ENCODE peak calls at places on chromosomes 6 and 20, in six cellular contexts. E is esophagus muscularis mucosa, N is cardiac fibroblast, P is fibroblast of mammary gland, V is neural progenitor cell, C is fibroblast of lung. W is an unnamed sample.

GRCh38 chr6:56314683-56315523 is 67.5 kb upstream of the COL21A1 start:
- DNase-seq in E (no peak), V (peak; percentile 58), N (peak; percentile 72), C (peak; percentile 56), P (peak; percentile 56), W (peak; percentile 63)

GRCh38 chr6:35044771-35045275 is 96.3 kb downstream of the TCP11 start:
- DNase-seq in P (peak; percentile 38), E (no peak), C (no peak), V (no peak), N (peak; percentile 61), W (no peak)

GRCh38 chr6:29005183-29005885 is at the start of gene ZNF311:
- DNase-seq in C (peak; percentile 81), E (no peak), V (peak; percentile 34), P (peak; percentile 74), N (peak; percentile 80), W (peak; percentile 64)

GRCh38 chr6:72631480-72631879 is 9.6 kb downstream of the KCNQ5 start:
- DNase-seq in P (peak; percentile 47), E (no peak), C (no peak), V (no peak), N (no peak), W (peak; percentile 17)

GRCh38 chr6:68572525-68572924 is 62.6 kb upstream of the ADGRB3 start:
- DNase-seq in E (no peak), V (peak; percentile 63), C (peak; percentile 33), N (peak; percentile 38), P (peak; percentile 12), W (peak; percentile 11)

GRCh38 chr6:21754891-21755290 is 161.3 kb downstream of the SOX4 start:
- DNase-seq in V (no peak), C (peak; percentile 75), E (peak; percentile 53), P (peak; percentile 79), N (peak; percentile 89), W (peak; percentile 74)

GRCh38 chr6:164563866-164564265 is 745.5 kb downstream of the C6orf118 start:
- DNase-seq in P (no peak), V (peak; percentile 94), E (no peak), C (no peak), N (no peak), W (no peak)

GRCh38 chr6:170153436-170154319 is 137.2 kb downstream of the DLL1 start:
- DNase-seq in P (no peak), E (no peak), C (no peak), N (no peak), V (no peak), W (no peak)

GRCh38 chr6:34512738-34513115 is 43.4 kb downstream of the SPDEF start:
- DNase-seq in C (no peak), V (no peak), E (no peak), P (no peak), N (no peak), W (no peak)

GRCh38 chr6:166710084-166710483 is 83.0 kb upstream of the RPS6KA2 start:
- DNase-seq in E (no peak), N (peak; percentile 5), C (peak; percentile 3), P (no peak), V (no peak), W (no peak)

GRCh38 chr6:118335325-118335724 is 212.8 kb upstream of the PLN start:
- DNase-seq in P (no peak), V (no peak), C (no peak), E (no peak), N (no peak), W (no peak)

GRCh38 chr6:144217264-144217663 is 66.9 kb downstream of the STX11 start:
- DNase-seq in P (peak; percentile 27), N (peak; percentile 30), V (no peak), C (peak; percentile 5), E (no peak), W (no peak)

GRCh38 chr20:1381753-1382591 is 10.9 kb downstream of the FKBP1A start:
- DNase-seq in E (no peak), V (no peak), P (no peak), N (no peak), C (peak; percentile 82), W (no peak)

DNA sequence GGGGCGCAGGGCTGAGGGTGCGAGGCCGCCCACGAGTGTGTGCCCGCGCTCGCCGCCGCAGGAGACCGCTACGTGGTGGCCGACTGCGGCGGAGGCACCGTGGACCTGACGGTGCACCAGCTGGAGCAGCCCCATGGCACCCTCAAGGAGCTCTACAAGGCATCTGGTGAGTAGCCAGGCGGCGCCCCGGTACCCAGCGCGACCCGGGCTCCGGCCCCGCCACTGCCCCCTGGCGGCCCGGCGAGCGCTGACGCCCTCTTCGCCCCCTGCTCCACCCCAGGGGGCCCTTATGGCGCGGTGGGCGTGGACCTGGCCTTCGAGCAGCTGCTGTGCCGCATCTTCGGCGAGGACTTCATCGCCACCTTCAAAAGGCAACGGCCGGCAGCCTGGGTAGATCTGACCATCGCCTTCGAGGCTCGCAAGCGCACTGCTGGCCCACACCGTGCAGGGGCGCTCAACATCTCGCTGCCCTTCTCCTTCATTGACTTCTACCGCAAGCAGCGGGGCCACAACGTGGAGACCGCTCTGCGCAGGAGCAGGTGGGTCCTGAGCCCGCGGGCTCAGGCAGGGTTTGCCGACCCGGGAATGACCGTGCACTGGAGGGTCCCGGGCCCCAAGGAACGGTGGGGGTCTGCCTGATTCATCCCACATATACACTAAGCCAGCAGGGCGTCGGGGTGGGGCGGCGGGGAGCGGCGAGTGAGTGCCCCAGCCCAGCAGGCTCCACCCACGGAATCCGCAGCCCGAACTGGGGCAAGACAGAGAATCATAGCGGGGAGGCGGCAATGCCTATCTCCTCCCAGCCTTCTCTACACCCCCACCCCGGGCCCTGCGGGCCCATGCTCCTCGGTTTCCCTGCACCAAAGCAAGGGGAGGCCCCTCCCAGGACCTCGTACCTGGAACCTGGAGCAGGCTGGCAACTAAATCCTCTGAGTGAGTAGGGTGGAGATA is 17.5 kb downstream of the HSPA12B start:
- DNase-seq in V (peak; percentile 85), E (no peak), P (no peak), C (no peak), N (no peak), W (no peak)
- H3K4me3 ChIP-seq in V (peak overlapping the region; percentile 37), E (peak overlapping the region; percentile 23), P (no peak overlapping the region), C (no peak overlapping the region), N (no peak overlapping the region), W (peak overlapping the region; percentile 10)

GRCh38 chr6:137530404-137530803 is 36.2 kb upstream of the OLIG3 start:
- DNase-seq in V (no peak), P (no peak), N (no peak), C (no peak), E (no peak), W (no peak)
- TF ChIP-seq CTCF in V (no peak), P (no peak), N (no peak), C (no peak), E (no peak), W (no peak)

GRCh38 chr20:47358672-47359532 is 2.4 kb upstream of the ZMYND8 start:
- DNase-seq in E (peak; percentile 95), P (peak; percentile 92), N (peak; percentile 94), V (peak; percentile 85), C (peak; percentile 93), W (peak; percentile 93)
- H3K4me3 ChIP-seq in E (peak overlapping the region; percentile 36), P (no peak overlapping the region), N (no peak overlapping the region), V (no peak overlapping the region), C (peak overlapping the region; percentile 9), W (no peak overlapping the region)

DNA sequence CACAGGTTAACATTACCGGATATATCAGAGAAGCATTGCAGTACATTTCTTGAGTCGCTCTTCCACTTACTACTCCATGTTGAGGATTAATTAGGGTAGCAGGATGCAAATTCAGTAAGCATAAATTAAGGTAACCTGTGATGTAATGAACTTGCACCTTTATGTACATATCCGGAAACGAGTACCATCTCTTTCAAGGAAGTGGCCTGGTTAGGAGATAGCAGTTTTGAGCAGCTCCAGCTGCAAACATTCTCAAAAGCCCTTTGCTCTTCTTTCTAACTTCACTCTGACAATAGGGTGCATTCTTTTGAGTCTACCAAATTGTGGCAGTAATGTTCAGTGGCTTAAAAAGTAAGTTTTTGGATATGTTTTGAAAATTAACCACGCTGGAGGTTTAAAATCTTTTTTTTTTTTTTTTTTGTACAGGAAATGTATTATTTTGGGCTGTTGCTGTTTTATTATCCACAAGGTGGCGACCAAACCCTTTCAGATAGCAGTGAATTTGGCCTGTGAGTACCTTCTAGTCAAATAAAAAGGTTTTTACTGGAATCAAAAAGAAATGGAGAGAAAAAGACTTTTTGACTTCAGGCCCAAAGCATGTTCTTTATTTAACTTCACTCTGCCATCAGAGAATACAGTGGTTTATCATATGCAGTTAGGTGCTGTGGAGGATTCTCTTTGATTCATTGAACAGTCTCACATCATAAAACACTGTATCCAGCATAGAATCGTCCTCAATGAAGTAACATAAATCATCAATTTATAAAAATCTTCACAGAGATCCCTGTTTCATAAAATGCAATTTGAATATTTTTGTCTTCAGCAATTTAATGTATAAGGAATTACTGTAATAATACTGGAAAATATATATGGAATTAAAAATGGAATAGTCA is 8.9 kb downstream of the FAM217B start:
- DNase-seq in N (peak; percentile 73), E (no peak), V (peak; percentile 62), P (peak; percentile 70), C (peak; percentile 74), W (peak; percentile 63)
- TF ChIP-seq CTCF in N (peak; percentile 61), E (peak; percentile 57), V (peak; percentile 74), P (peak; percentile 62), C (peak; percentile 72), W (peak; percentile 60)

W was measured in astrocyte of the spinal cord.